ENCODE peak calls at places on chromosomes 3 and 15, in eight cellular contexts. Y, X, G, E, Z, J, T and H are unnamed samples.

GRCh38 chr3:100335137-100335833 is 728 bp downstream of the NIT2 start:
- DNase-seq in Z (no peak), Y (peak), E (peak), G (no peak), T (no peak), X (no peak), J (peak), H (no peak)

GRCh38 chr3:16024548-16024947 is 149.9 kb upstream of the GALNT15 start:
- DNase-seq in J (no peak), T (no peak), G (no peak), Y (no peak), Z (no peak), E (no peak), X (no peak), H (no peak)

GRCh38 chr3:66702126-66702525 is 201.3 kb upstream of the LRIG1 start:
- DNase-seq in X (no peak), E (no peak), T (no peak), Y (no peak), Z (no peak), J (no peak), G (no peak), H (no peak)

GRCh38 chr3:23807161-23808015 is 1.6 kb downstream of the UBE2E1 start:
- DNase-seq in E (peak), T (no peak), G (no peak), Z (no peak), J (peak), Y (peak), X (no peak), H (no peak)

GRCh38 chr3:139122221-139122581 is 77.5 kb upstream of the PRR23C start:
- DNase-seq in G (no peak), T (peak), X (no peak), J (no peak), E (no peak), Y (no peak), Z (no peak), H (peak)

GRCh38 chr3:123757281-123757940 is 126.7 kb downstream of the MYLK start:
- DNase-seq in X (no peak), Y (no peak), T (peak), Z (no peak), G (no peak), J (peak), E (no peak), H (no peak)

GRCh38 chr3:87848003-87848402 is 210.8 kb downstream of the CGGBP1 start:
- DNase-seq in G (no peak), E (no peak), Y (no peak), Z (no peak), J (no peak), T (no peak), X (no peak), H (no peak)

GRCh38 chr3:182725372-182726251 is 67.7 kb upstream of the ATP11B start:
- DNase-seq in J (no peak), Z (no peak), G (no peak), X (no peak), T (no peak), E (no peak), Y (no peak), H (no peak)

GRCh38 chr3:165491487-165491886 is 295.3 kb upstream of the SLITRK3 start:
- DNase-seq in E (no peak), J (no peak), Y (no peak), G (no peak), Z (no peak), X (no peak), T (no peak), H (no peak)

GRCh38 chr15:59105839-59106238 is 893 bp downstream of the CCNB2 start:
- DNase-seq in E (peak), T (no peak), J (no peak), X (no peak), Z (no peak), G (no peak), Y (peak), H (no peak)

GRCh38 chr3:148880681-148881080 is 15.6 kb downstream of the CPA3 start:
- DNase-seq in X (no peak), Z (no peak), J (no peak), E (peak), T (no peak), Y (peak), G (no peak), H (no peak)

GRCh38 chr3:185976977-185977678 is 39.3 kb upstream of the TRA2B start:
- DNase-seq in E (peak), Y (peak), X (peak), Z (peak), J (peak), T (peak), G (peak), H (no peak)

GRCh38 chr3:66335671-66336070 is 114.9 kb downstream of the SLC25A26 start:
- DNase-seq in Y (no peak), X (no peak), Z (no peak), G (no peak), T (no peak), E (no peak), J (no peak), H (no peak)

GRCh38 chr3:146709969-146710368 is 104.8 kb upstream of the PLSCR5 start:
- DNase-seq in X (no peak), G (no peak), Z (no peak), E (no peak), Y (peak), J (peak), T (no peak), H (no peak)

GRCh38 chr3:81816473-81817260 is 55.2 kb upstream of the GBE1 start:
- DNase-seq in X (no peak), T (peak), J (no peak), E (peak), Y (no peak), G (no peak), Z (no peak), H (no peak)

GRCh38 chr3:42589382-42590109 is 1.1 kb upstream of the SS18L2 start:
- DNase-seq in E (no peak), G (no peak), Z (no peak), X (no peak), T (no peak), J (no peak), Y (no peak), H (no peak)
- H3K4me3 ChIP-seq in E (peak), G (peak), Z (peak), X (no peak), T (peak), J (peak), Y (peak), H (no peak)

DNA sequence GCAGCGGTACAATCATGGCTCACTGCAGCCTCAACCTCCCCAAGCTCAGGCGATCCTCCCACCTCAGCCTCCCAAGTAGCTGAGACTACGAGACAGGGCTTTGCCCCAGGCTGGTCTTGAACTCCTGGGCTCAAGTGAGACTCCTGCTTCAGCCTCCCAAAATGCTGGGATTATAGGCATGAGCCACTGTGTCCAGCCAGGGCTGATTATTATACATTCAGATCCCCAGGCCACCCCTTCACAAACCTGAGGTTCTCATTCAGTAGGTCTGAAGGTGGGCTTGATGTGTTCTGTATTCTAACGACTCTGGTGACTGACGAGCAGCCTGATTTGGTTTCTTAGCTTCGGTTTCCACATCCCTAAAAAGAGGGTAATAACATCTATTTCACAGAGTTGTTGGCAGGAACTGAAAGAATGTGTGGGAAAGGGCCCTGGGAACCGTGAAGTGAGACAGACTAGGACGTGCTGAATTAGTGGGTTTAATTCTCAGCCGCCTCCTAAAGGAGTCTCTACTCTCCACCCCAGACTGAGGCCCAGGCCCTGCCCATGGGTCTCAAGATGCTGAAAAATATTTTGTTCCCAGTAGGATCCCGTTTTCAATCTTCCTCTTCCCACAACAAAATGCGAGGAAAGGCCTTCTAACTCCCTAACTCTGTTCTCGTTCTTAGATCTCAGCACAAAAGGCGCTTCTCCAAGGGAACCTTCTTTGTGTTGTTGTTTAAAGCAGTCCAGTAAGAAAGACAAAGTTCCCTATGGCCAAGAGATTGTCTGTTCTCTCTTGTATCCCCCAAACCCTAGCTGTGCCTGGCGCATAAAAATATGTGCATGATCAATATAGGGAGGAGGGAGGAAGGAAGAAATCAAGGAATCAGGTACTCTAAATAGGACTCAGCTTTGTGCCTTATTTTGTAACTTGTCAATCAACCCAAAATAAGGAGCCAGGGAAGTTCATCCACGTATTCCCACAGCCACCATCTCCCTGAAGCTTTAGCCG is 210.0 kb upstream of the TOPAZ1 start:
- DNase-seq in J (no peak), G (no peak), X (no peak), E (peak), Y (no peak), Z (no peak), T (no peak), H (no peak)
- H3K4me3 ChIP-seq in J (no peak), G (no peak), X (no peak), E (peak), Y (no peak), Z (no peak), T (no peak), H (no peak)

DNA sequence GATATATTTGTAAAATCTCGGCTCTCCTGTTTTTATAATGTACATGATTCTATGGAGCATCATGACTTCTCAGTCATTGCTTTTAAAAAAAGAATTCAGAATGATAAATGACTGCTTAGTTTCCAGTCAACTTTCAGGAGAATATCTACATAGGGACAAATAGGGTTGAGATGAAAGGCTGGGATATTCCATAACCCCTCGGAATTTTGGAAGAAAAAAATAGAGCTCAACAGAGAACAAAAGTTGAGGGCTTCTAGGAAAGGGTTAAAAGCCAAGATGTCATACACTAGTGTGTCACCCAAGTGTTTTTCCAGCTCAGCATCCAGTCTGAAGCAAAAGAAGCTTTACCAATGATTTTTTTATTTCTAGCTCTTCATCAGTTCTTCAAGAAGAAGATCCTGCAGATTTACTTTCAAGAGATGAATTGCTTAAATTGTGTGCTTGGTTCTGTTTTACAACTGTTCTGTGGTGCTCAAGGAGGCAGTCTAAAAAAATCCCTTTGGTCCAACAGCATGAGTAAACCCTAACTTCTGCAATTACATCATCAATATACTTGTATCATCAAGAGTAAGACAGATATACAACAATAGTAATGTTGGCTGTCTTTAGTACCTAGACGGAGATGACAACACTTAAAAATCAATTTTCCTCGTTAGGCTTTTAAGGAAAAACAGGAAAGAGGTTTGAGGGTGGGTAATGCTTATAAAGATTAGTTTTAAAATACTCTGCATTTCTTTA is 979 bp downstream of the UNC13C start:
- DNase-seq in Z (no peak), J (no peak), G (no peak), E (no peak), T (no peak), Y (no peak), X (no peak), H (no peak)
- H3K4me3 ChIP-seq in Z (no peak), J (no peak), G (no peak), E (no peak), T (peak), Y (no peak), X (peak), H (no peak)

GRCh38 chr3:107307205-107307604 is 70.0 kb upstream of the CCDC54 start:
- DNase-seq in X (no peak), T (no peak), G (no peak), Z (no peak), E (peak), J (no peak), Y (no peak), H (no peak)

GRCh38 chr3:107309312-107309711 is 67.9 kb upstream of the CCDC54 start:
- DNase-seq in G (no peak), J (no peak), Y (no peak), T (no peak), Z (no peak), X (no peak), E (no peak), H (no peak)

GRCh38 chr3:107308716-107309115 is 68.5 kb upstream of the CCDC54 start:
- DNase-seq in E (no peak), X (no peak), G (no peak), Z (no peak), Y (no peak), J (no peak), T (no peak), H (no peak)
- H3K4me3 ChIP-seq in E (no peak), X (no peak), G (no peak), Z (no peak), Y (no peak), J (no peak), T (no peak), H (no peak)

GRCh38 chr3:62096521-62096920 is 276.8 kb downstream of the FEZF2 start:
- DNase-seq in E (no peak), X (no peak), Z (no peak), T (no peak), G (no peak), Y (no peak), J (no peak), H (no peak)

GRCh38 chr3:62095756-62096155 is 277.6 kb downstream of the FEZF2 start:
- DNase-seq in Z (no peak), E (no peak), T (no peak), Y (no peak), X (no peak), J (no peak), G (no peak), H (no peak)

GRCh38 chr3:62098646-62099365 is 274.5 kb downstream of the FEZF2 start:
- DNase-seq in G (no peak), Z (no peak), X (no peak), J (no peak), T (no peak), E (no peak), Y (no peak), H (peak)

GRCh38 chr3:62095080-62095479 is 278.3 kb downstream of the FEZF2 start:
- DNase-seq in T (no peak), J (no peak), Y (no peak), G (no peak), Z (no peak), E (no peak), X (no peak), H (no peak)

GRCh38 chr3:62097121-62097520 is 276.2 kb downstream of the FEZF2 start:
- DNase-seq in Y (no peak), J (no peak), Z (no peak), E (no peak), T (no peak), X (no peak), G (no peak), H (no peak)
- H3K4me3 ChIP-seq in Y (no peak), J (no peak), Z (no peak), E (no peak), T (no peak), X (no peak), G (no peak), H (no peak)